ENCODE peak calls at places on chromosome 3, in nine cellular contexts. F, K, C, M, H, G, B, A and V are unnamed samples. For H3K4me1, the result is how much of the 10 kb centered on the place peaks cover.

GRCh38 chr3:182683335-182684257 is 109.7 kb upstream of the ATP11B start:
- DNase-seq in G (peak), H (peak), B (peak), M (peak), F (peak), K (peak), C (peak), A (no peak), V (peak)

GRCh38 chr3:102400142-102400541 is 34.7 kb upstream of the ZPLD1 start:
- DNase-seq in G (no peak), A (no peak), C (no peak), K (no peak), F (no peak), M (no peak), H (no peak), B (no peak), V (no peak)

GRCh38 chr3:134331811-134332199 is 42.4 kb downstream of the AMOTL2 start:
- DNase-seq in G (no peak), C (no peak), F (no peak), A (no peak), K (no peak), M (no peak), H (no peak), B (no peak), V (no peak)

GRCh38 chr3:88221726-88222125 is 72.0 kb downstream of the C3orf38 start:
- DNase-seq in H (no peak), M (no peak), B (no peak), G (no peak), F (no peak), A (no peak), C (no peak), K (no peak), V (no peak)

GRCh38 chr3:100103558-100104441 is 10.5 kb downstream of the FILIP1L start:
- DNase-seq in M (no peak), A (peak), H (no peak), B (no peak), G (no peak), K (no peak), F (peak), C (no peak), V (no peak)

GRCh38 chr3:128452678-128453275 is 13.9 kb downstream of the DNAJB8 start:
- DNase-seq in G (no peak), M (no peak), B (no peak), F (no peak), K (no peak), C (no peak), H (no peak), A (no peak), V (no peak)

GRCh38 chr3:180744226-180744625 is 64.9 kb upstream of the CCDC39 start:
- DNase-seq in B (no peak), K (no peak), F (no peak), H (no peak), G (no peak), A (no peak), C (no peak), M (no peak), V (no peak)

GRCh38 chr3:161549251-161549650 is 52.6 kb downstream of the OTOL1 start:
- DNase-seq in H (no peak), A (no peak), K (no peak), F (no peak), M (no peak), G (no peak), B (no peak), C (no peak), V (no peak)

GRCh38 chr3:29271501-29271900 is 9.4 kb upstream of the RBMS3 start:
- DNase-seq in F (no peak), A (no peak), K (no peak), M (no peak), G (no peak), H (no peak), B (no peak), C (no peak), V (no peak)

GRCh38 chr3:53147903-53148400 is 13.1 kb upstream of the PRKCD start:
- DNase-seq in G (no peak), K (no peak), A (no peak), M (no peak), F (no peak), C (no peak), B (no peak), H (no peak), V (no peak)

GRCh38 chr3:69959581-69959980 is 40.0 kb upstream of the SAMMSON start:
- DNase-seq in K (no peak), C (no peak), A (no peak), H (no peak), G (no peak), M (no peak), F (no peak), B (no peak), V (no peak)

GRCh38 chr3:29176501-29176900 is 104.4 kb upstream of the RBMS3 start:
- DNase-seq in G (peak), K (no peak), H (peak), F (no peak), B (no peak), M (no peak), C (no peak), A (no peak), V (no peak)

GRCh38 chr3:142987080-142987700 is 14.2 kb upstream of the U2SURP start:
- DNase-seq in F (no peak), H (no peak), B (no peak), K (no peak), C (no peak), M (no peak), G (no peak), A (no peak), V (no peak)

GRCh38 chr3:52405601-52406115 is 39.2 kb downstream of the SEMA3G start:
- DNase-seq in M (no peak), G (no peak), H (no peak), F (no peak), K (no peak), B (no peak), A (peak), C (no peak), V (no peak)

GRCh38 chr3:117045143-117045542 is 335.6 kb downstream of the TUSC7 start:
- DNase-seq in A (no peak), K (no peak), F (peak), H (no peak), C (peak), M (no peak), G (peak), B (no peak), V (no peak)

GRCh38 chr3:19645093-19645492 is 288.9 kb downstream of the EFHB start:
- DNase-seq in G (no peak), B (no peak), C (no peak), M (no peak), A (no peak), F (no peak), K (no peak), H (no peak), V (no peak)

GRCh38 chr3:171831936-171832335 is 11.2 kb upstream of the TMEM212 start:
- DNase-seq in H (no peak), K (no peak), G (no peak), A (no peak), B (no peak), F (no peak), M (no peak), C (no peak), V (no peak)

GRCh38 chr3:150317469-150317868 is 90.6 kb upstream of the TSC22D2 start:
- DNase-seq in B (no peak), M (no peak), F (no peak), K (no peak), H (no peak), C (no peak), A (peak), G (no peak), V (no peak)

GRCh38 chr3:130960139-130960779 is 66.4 kb downstream of the ASTE1 start:
- DNase-seq in A (no peak), H (no peak), C (no peak), M (no peak), F (no peak), K (no peak), B (no peak), G (no peak), V (no peak)

GRCh38 chr3:197408177-197408957 is 110.0 kb upstream of the DLG1 start:
- DNase-seq in H (no peak), G (no peak), C (no peak), K (no peak), M (no peak), F (no peak), B (no peak), A (no peak), V (no peak)

GRCh38 chr3:112086857-112087524 is 802 bp downstream of the C3orf52 start:
- DNase-seq in F (no peak), K (no peak), H (no peak), M (no peak), C (no peak), G (no peak), B (no peak), A (no peak), V (no peak)

GRCh38 chr3:52246728-52247454 is 1.3 kb downstream of the PPM1M start:
- DNase-seq in A (peak), G (no peak), M (no peak), B (peak), C (no peak), H (no peak), F (no peak), K (peak), V (no peak)

GRCh38 chr3:78494831-78495230 is 1273.0 kb downstream of the ROBO1 start:
- DNase-seq in H (no peak), B (no peak), F (no peak), A (no peak), G (no peak), M (no peak), K (no peak), C (no peak), V (no peak)

GRCh38 chr3:189771842-189772494 is 140.8 kb downstream of the TP63 start:
- DNase-seq in F (no peak), C (no peak), B (no peak), M (no peak), A (no peak), K (no peak), G (no peak), H (no peak), V (no peak)

GRCh38 chr3:151837057-151837456 is 23.1 kb downstream of the AADAC start:
- DNase-seq in C (no peak), M (no peak), A (no peak), H (no peak), G (peak), K (no peak), B (no peak), F (no peak), V (no peak)

GRCh38 chr3:57855281-57855680 is 99.2 kb downstream of the SLMAP start:
- DNase-seq in B (no peak), C (no peak), M (no peak), F (no peak), A (no peak), H (no peak), G (no peak), K (no peak), V (no peak)

GRCh38 chr3:66418432-66419052 is 82.3 kb downstream of the LRIG1 start:
- DNase-seq in H (no peak), C (no peak), M (peak), F (peak), K (peak), G (no peak), A (no peak), B (no peak), V (no peak)

GRCh38 chr3:171001957-171002694 is 24.4 kb downstream of the SLC2A2 start:
- DNase-seq in M (no peak), G (no peak), A (no peak), C (peak), H (no peak), B (no peak), F (peak), K (no peak), V (no peak)

GRCh38 chr3:153783106-153783505 is 338.1 kb upstream of the ARHGEF26 start:
- DNase-seq in F (no peak), K (no peak), G (no peak), A (no peak), B (no peak), M (no peak), H (no peak), C (no peak), V (no peak)

GRCh38 chr3:150675587-150675986 is 28.1 kb downstream of the ERICH6 start:
- DNase-seq in G (no peak), A (no peak), H (no peak), K (no peak), F (no peak), M (no peak), C (no peak), B (no peak), V (no peak)

GRCh38 chr3:107235923-107236315 is 141.3 kb upstream of the CCDC54 start:
- DNase-seq in H (peak), G (peak), B (peak), A (no peak), F (peak), M (peak), K (no peak), C (peak), V (no peak)

GRCh38 chr3:65144791-65145355 is 457.1 kb upstream of the ADAMTS9 start:
- DNase-seq in F (no peak), K (no peak), C (no peak), H (no peak), B (no peak), M (no peak), A (no peak), G (no peak), V (no peak)

GRCh38 chr3:18499256-18499655 is 74.1 kb upstream of the SATB1 start:
- DNase-seq in A (no peak), K (no peak), M (no peak), G (no peak), H (no peak), B (no peak), F (no peak), C (no peak), V (no peak)

GRCh38 chr3:170469151-170470062 is 50.7 kb downstream of the CLDN11 start:
- DNase-seq in G (peak), F (no peak), M (no peak), H (no peak), C (no peak), B (peak), A (no peak), K (no peak), V (no peak)

GRCh38 chr3:157300091-157300490 is 136.6 kb upstream of the PTX3 start:
- DNase-seq in A (no peak), G (no peak), C (no peak), M (no peak), B (no peak), H (no peak), F (no peak), K (no peak), V (no peak)

DNA sequence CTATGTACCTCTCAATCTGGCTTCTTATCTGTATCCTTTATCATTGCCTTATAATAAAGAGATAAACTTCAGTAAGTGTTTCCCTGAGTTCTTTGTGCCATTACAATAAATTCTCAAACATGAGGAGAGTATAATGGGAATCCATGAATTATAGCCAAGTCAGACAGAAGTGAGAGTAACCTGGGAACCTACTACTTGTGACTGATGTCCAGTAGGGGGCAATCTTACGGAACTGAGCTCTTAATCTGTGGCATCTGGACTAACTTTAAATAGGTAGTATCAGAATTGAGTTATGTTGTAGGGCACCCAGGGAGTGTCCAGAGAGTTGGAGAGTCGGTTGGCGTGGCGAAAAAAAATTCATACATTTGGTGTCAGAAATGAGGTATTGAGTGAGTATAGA is 542.6 kb downstream of the ZBBX start:
- DNase-seq in K (no peak), M (no peak), C (no peak), A (no peak), B (no peak), G (no peak), F (no peak), H (no peak), V (no peak)
- TF ChIP-seq CTCF in K (peak), M (no peak), C (no peak), A (peak), B (no peak), G (peak), F (no peak), H (no peak), V (peak)

DNA sequence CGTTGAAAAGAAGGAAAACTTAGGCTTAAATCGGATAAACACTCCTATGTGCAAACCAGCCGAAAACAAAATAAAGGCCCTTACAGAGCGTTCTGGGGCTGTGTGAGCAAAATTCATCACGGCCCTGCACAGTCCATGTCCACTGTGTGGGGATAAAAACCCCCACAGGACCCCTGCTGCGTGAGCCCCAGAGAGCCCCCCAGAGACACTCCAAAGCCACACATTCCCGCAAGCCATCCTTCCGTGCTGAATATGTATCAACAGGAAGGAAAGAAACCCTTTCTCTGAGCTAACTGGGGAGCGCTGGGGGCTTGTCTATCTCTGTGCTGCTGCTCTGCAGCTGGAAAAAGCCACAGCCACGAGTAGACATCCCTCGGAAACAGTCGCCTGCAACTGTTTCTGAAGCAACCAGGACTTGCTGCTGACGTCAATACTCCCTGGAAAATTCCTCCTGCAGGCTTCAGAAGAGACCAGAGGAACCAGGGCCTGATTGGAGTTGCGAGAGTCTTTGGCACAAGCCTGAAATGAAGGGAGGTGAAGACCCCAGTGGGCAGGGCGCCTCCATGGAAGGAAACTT is 72.6 kb downstream of the NUP210 start:
- DNase-seq in K (no peak), C (no peak), H (peak), F (no peak), M (no peak), A (no peak), B (no peak), G (no peak), V (no peak)
- H3K4me1 ChIP-seq in K (under half), C (under half), H (under half), F (under half), M (under half), A (under half), B (under half), G (under half), V (under half)

GRCh38 chr3:71582612-71583568 is 638 bp downstream of the FOXP1 start:
- DNase-seq in A (peak), C (peak), H (peak), M (peak), F (peak), B (peak), G (peak), K (peak), V (peak)
- TF ChIP-seq CTCF in A (no peak), C (no peak), H (no peak), M (no peak), F (no peak), B (no peak), G (no peak), K (no peak), V (no peak)

DNA sequence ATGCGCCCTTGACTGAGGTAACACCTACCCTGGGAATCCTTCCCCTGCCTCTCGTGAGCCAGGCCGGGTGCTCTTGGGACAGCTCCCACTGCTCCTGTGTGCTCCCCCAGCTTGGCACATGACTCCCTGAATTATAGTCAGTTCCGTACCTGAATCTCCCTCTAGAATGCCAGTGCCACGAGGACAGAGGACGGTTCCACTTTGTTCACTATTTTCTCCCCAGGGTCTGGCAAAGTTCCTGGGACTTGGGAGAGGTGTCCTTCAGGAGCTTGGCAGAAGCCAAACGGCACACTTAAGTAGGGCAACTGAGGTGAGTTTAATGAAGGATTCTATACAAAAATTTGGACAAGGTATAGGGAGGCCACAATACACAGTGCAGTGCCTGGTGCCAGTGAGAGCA is 9.8 kb downstream of the CCR5AS start:
- DNase-seq in G (no peak), F (no peak), K (no peak), H (no peak), A (no peak), C (no peak), M (no peak), B (no peak), V (no peak)
- H3K4me1 ChIP-seq in G (under half), F (under half), K (under half), H (under half), A (under half), C (under half), M (under half), B (under half), V (under half)

DNA sequence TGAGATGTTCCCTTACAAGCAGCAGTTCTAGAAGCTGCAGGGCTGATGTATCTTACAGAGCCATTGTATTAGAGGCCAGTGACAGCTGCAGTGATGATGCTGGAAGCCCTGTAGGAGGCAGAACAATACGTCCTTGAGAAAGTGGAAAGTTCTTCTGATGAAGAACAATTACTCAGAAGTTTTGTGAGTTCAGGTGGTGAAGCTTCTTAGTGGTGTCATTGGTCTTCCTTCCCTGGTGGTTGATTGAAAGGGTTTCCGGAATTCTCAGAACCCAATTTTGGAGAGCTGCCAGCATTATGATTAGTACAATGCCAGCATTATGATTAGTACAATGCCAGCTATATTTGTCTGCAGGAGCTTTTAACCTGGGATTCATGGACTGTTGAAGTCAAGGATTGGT is 356.4 kb downstream of the MFSD1 start:
- DNase-seq in G (no peak), A (no peak), C (no peak), K (no peak), B (no peak), F (no peak), M (no peak), H (no peak), V (no peak)
- TF ChIP-seq CTCF in G (no peak), A (no peak), C (no peak), K (no peak), B (no peak), F (no peak), M (no peak), H (no peak), V (no peak)

GRCh38 chr3:195194559-195195161 is 76.3 kb downstream of the XXYLT1 start:
- DNase-seq in C (no peak), G (no peak), H (no peak), F (no peak), B (no peak), M (no peak), K (no peak), A (no peak), V (peak)

GRCh38 chr3:195189821-195190220 is 81.1 kb downstream of the XXYLT1 start:
- DNase-seq in B (no peak), F (no peak), G (no peak), C (no peak), K (no peak), M (no peak), H (no peak), A (no peak), V (no peak)

GRCh38 chr3:195188530-195188917 is 82.4 kb downstream of the XXYLT1 start:
- DNase-seq in K (no peak), G (no peak), M (no peak), B (no peak), C (no peak), H (no peak), A (no peak), F (no peak), V (no peak)

GRCh38 chr3:195187609-195188529 is 83.1 kb downstream of the XXYLT1 start:
- DNase-seq in M (no peak), G (no peak), H (no peak), F (no peak), C (no peak), K (no peak), B (no peak), A (no peak), V (no peak)

DNA sequence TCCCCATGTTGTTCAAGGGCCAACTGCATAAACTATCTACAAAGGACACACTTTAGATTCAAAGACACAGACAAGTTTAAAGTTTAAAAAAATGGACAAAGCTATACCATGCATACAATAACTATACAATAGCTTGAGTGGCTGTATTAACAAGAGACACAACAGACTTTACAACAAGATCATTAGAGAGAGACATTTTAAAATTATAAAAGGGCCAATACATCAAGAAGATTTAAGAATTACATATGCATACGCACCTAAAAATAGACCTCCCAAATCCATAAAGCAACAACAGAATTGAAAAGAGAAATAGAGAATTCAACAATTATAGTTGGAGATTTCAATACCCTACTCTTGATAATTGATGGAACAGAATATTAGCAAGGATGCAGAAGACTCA is 79.4 kb downstream of the XXYLT1 start:
- DNase-seq in G (no peak), M (no peak), B (no peak), K (no peak), H (no peak), A (no peak), C (no peak), F (no peak), V (no peak)
- H3K4me1 ChIP-seq in G (under half), M (under half), B (under half), K (under half), H (under half), A (under half), C (under half), F (under half), V (under half)